ENCODE peak calls at places on chromosomes 13 and 19, in five cellular contexts. N, K, J, A and T are unnamed samples.

GRCh38 chr19:41112728-41113290 is 1.4 kb upstream of the CYP2F1 start:
- DNase-seq in N (no peak), K (no peak), J (no peak), A (no peak), T (no peak)

GRCh38 chr13:45205124-45205523 is 4.3 kb upstream of the KCTD4 start:
- DNase-seq in N (no peak), K (no peak), J (no peak), A (no peak), T (no peak)

GRCh38 chr19:1063030-1063908 is 3.7 kb upstream of the ARHGAP45 start:
- DNase-seq in N (no peak), K (no peak), J (no peak), A (no peak), T (peak)

GRCh38 chr13:44132710-44133109 is 240.9 kb upstream of the SERP2 start:
- DNase-seq in N (no peak), K (no peak), J (peak), A (peak), T (peak)

GRCh38 chr13:98208606-98209005 is 31.5 kb upstream of the RNF113B start:
- DNase-seq in N (no peak), K (no peak), J (no peak), A (no peak), T (no peak)

GRCh38 chr19:7874080-7874856 is at the start of gene PRR36:
- DNase-seq in N (no peak), K (no peak), J (no peak), A (peak), T (no peak)

GRCh38 chr19:49059056-49059455 is 1.5 kb upstream of the CGB7 start:
- DNase-seq in N (no peak), K (no peak), J (no peak), A (no peak), T (no peak)

GRCh38 chr13:22076658-22077057 is 405.8 kb downstream of the FGF9 start:
- DNase-seq in N (no peak), K (no peak), J (no peak), A (no peak), T (no peak)

GRCh38 chr19:1725100-1726064 is 27.9 kb upstream of the ONECUT3 start:
- DNase-seq in N (no peak), K (peak), J (peak), A (peak), T (peak)

GRCh38 chr13:42458193-42458592 is 115.8 kb upstream of the TNFSF11 start:
- DNase-seq in N (no peak), K (no peak), J (no peak), A (no peak), T (no peak)

GRCh38 chr13:98216135-98216565 is 39.1 kb upstream of the RNF113B start:
- DNase-seq in N (no peak), K (no peak), J (peak), A (peak), T (peak)